ENCODE peak calls at places on chromosomes 11 and 22, in six cellular contexts. R is activated CD8-positive, alpha-beta memory T cell treated with anti-CD3 and anti-CD28 coated beads for 4 hours; X is smooth muscle cell of the brain vasculature; B is NCI-H510A treated with DMSO at 0.1 percent for 48 hours; A is left cardiac atrium; E is putamen. Z is an unnamed sample.

GRCh38 chr22:24485608-24486007 is 9.5 kb upstream of the UPB1 start:
- DNase-seq in R (no peak), X (no peak), B (no peak), A (no peak), E (no peak), Z (no peak)

GRCh38 chr22:46072981-46073682 is 77.2 kb upstream of the PPARA start:
- DNase-seq in R (no peak), X (no peak), B (no peak), A (peak), E (no peak), Z (no peak)

GRCh38 chr11:19244621-19245020 is 3.9 kb upstream of the E2F8 start:
- DNase-seq in R (no peak), X (no peak), B (no peak), A (no peak), E (no peak), Z (no peak)

GRCh38 chr22:29842740-29843139 is 4.7 kb upstream of the ASCC2 start:
- DNase-seq in R (no peak), X (peak), B (no peak), A (no peak), E (no peak), Z (no peak)

GRCh38 chr11:132220464-132220863 is 850.0 kb downstream of the NTM start:
- DNase-seq in R (no peak), X (peak), B (no peak), A (no peak), E (no peak), Z (no peak)

GRCh38 chr11:11521306-11522002 is 100.4 kb downstream of the GALNT18 start:
- DNase-seq in R (no peak), X (no peak), B (no peak), A (no peak), E (no peak), Z (no peak)

GRCh38 chr22:43428005-43428485 is 16.2 kb downstream of the MPPED1 start:
- DNase-seq in R (no peak), X (no peak), B (no peak), A (no peak), E (no peak), Z (no peak)

GRCh38 chr11:819943-820649 is 1.4 kb downstream of the PNPLA2 start:
- DNase-seq in R (peak), X (no peak), B (peak), A (peak), E (peak), Z (peak)

GRCh38 chr11:131246589-131247164 is 123.7 kb upstream of the NTM start:
- DNase-seq in R (no peak), X (no peak), B (no peak), A (no peak), E (peak), Z (peak)

GRCh38 chr22:35377735-35378134 is 3.2 kb upstream of the HMOX1 start:
- DNase-seq in R (no peak), X (no peak), B (no peak), A (no peak), E (no peak), Z (peak)

GRCh38 chr22:30209642-30210041 is 36.9 kb downstream of the LIF start:
- DNase-seq in R (no peak), X (no peak), B (no peak), A (no peak), E (no peak), Z (no peak)

GRCh38 chr11:2445948-2446551 is 1.2 kb downstream of the KCNQ1 start:
- DNase-seq in R (no peak), X (no peak), B (no peak), A (no peak), E (no peak), Z (no peak)

GRCh38 chr11:119368121-119369034 is 13.1 kb downstream of the USP2 start:
- DNase-seq in R (no peak), X (no peak), B (peak), A (peak), E (peak), Z (peak)

GRCh38 chr11:74870485-74870884 is 78.4 kb downstream of the XRRA1 start:
- DNase-seq in R (no peak), X (no peak), B (no peak), A (no peak), E (no peak), Z (no peak)

GRCh38 chr22:20130739-20131592 is 638 bp upstream of the ZDHHC8 start:
- DNase-seq in R (peak), X (peak), B (no peak), A (peak), E (peak), Z (peak)

GRCh38 chr11:132099692-132100091 is 729.3 kb downstream of the NTM start:
- DNase-seq in R (no peak), X (no peak), B (no peak), A (no peak), E (no peak), Z (peak)

Z was measured in pons.